ENCODE peak calls at places on chromosomes 5 and 9, in six cellular contexts. O is heart left ventricle; B is GM18507; T is left lobe of liver; S is stimulated activated CD4-positive, alpha-beta T cell treated with anti-CD3 and anti-CD28 coated beads, Interleukin-4, amount 100 ng/mL, for 24 hours; W is esophagus squamous epithelium. J is an unnamed sample.
A peak's percentile ranks its signal among the peaks of the same experiment; 100 is the strongest.

GRCh38 chr9:102461441-102461840 is 533.7 kb upstream of the CYLC2 start:
- DNase-seq in T (no peak), B (no peak), W (no peak), O (no peak), S (no peak), J (no peak)

GRCh38 chr9:98570663-98571440 is 137.9 kb downstream of the GABBR2 start:
- DNase-seq in O (no peak), S (no peak), W (no peak), B (no peak), T (no peak), J (no peak)

GRCh38 chr5:73494716-73495115 is 3.5 kb upstream of the BTF3 start:
- DNase-seq in B (no peak), S (no peak), W (no peak), T (no peak), O (no peak), J (no peak)

GRCh38 chr5:100803391-100803790 is 99.7 kb downstream of the ST8SIA4 start:
- DNase-seq in S (no peak), W (no peak), B (no peak), T (no peak), O (no peak), J (no peak)

GRCh38 chr5:161271816-161272215 is 274.7 kb downstream of the GABRB2 start:
- DNase-seq in B (no peak), W (no peak), S (no peak), T (no peak), O (no peak), J (no peak)

GRCh38 chr5:11912-12311 is 80.1 kb upstream of the PLEKHG4B start:
- DNase-seq in W (no peak), T (no peak), S (no peak), O (no peak), B (no peak), J (no peak)

GRCh38 chr5:173926359-173926758 is 38.2 kb downstream of the CPEB4 start:
- DNase-seq in B (no peak), S (no peak), O (peak; percentile 52), W (no peak), T (no peak), J (no peak)

GRCh38 chr9:119802115-119802514 is 432.9 kb upstream of the BRINP1 start:
- DNase-seq in T (no peak), B (no peak), S (no peak), W (no peak), O (no peak), J (no peak)

GRCh38 chr9:133992780-133993634 is 883 bp upstream of the VAV2 start:
- DNase-seq in W (peak; percentile 35), S (peak; percentile 72), B (peak; percentile 64), T (peak; percentile 93), O (peak; percentile 88), J (peak; percentile 60)

GRCh38 chr5:76982450-76982849 is 29.6 kb downstream of the CRHBP start:
- DNase-seq in O (no peak), W (no peak), T (no peak), B (no peak), S (no peak), J (no peak)

GRCh38 chr9:89388868-89389177 is 70.5 kb downstream of the SECISBP2 start:
- DNase-seq in O (no peak), T (no peak), S (no peak), B (no peak), W (no peak), J (no peak)

GRCh38 chr5:132480546-132481242 is 9.9 kb downstream of the IRF1 start:
- DNase-seq in S (no peak), W (no peak), B (no peak), O (no peak), T (no peak), J (no peak)

GRCh38 chr5:17190799-17191391 is 26.5 kb upstream of the BASP1 start:
- DNase-seq in O (no peak), S (no peak), W (no peak), B (no peak), T (no peak), J (no peak)

GRCh38 chr5:107593009-107593408 is 77.7 kb downstream of the EFNA5 start:
- DNase-seq in W (no peak), B (no peak), S (no peak), O (no peak), T (no peak), J (no peak)

GRCh38 chr5:177982072-177982727 is 13.8 kb downstream of the PROP1 start:
- DNase-seq in S (peak; percentile 7), W (no peak), O (no peak), T (no peak), B (no peak), J (no peak)

GRCh38 chr5:154444559-154445421 is 1.0 kb upstream of the SAP30L start:
- DNase-seq in T (no peak), O (no peak), B (no peak), S (peak; percentile 8), W (no peak), J (peak; percentile 18)

GRCh38 chr9:127548352-127548878 is 63.7 kb upstream of the STXBP1 start:
- DNase-seq in B (no peak), O (no peak), W (no peak), T (no peak), S (no peak), J (no peak)

GRCh38 chr5:142097681-142098080 is 10.9 kb upstream of the NDFIP1 start:
- DNase-seq in O (no peak), T (no peak), S (peak; percentile 31), B (no peak), W (no peak), J (no peak)

GRCh38 chr5:113166710-113167366 is 190.2 kb downstream of the DCP2 start:
- DNase-seq in S (no peak), W (no peak), T (no peak), B (no peak), O (no peak), J (no peak)

GRCh38 chr5:158119852-158120708 is 261.1 kb upstream of the CLINT1 start:
- DNase-seq in T (no peak), W (no peak), B (no peak), O (no peak), S (no peak), J (no peak)

GRCh38 chr5:135349886-135350285 is 49.1 kb downstream of the MACROH2A1 start:
- DNase-seq in O (no peak), T (no peak), B (no peak), W (no peak), S (no peak), J (no peak)

GRCh38 chr5:123874600-123875201 is 362.7 kb downstream of the CSNK1G3 start:
- DNase-seq in T (no peak), B (no peak), O (no peak), S (no peak), W (no peak), J (no peak)